ENCODE peak calls at places on chromosome 17, in four cellular contexts. W is AG08396, B is SW480, E is NCI-H1694 treated with DMSO at 0.1 percent for 48 hours. C is an unnamed sample.

GRCh38 chr17:56274491-56274890 is 121.2 kb downstream of the ANKFN1 start:
- DNase-seq in W (no peak), B (no peak), E (no peak), C (no peak)

GRCh38 chr17:13740692-13741091 is 139.0 kb upstream of the HS3ST3A1 start:
- DNase-seq in W (no peak), B (no peak), E (no peak), C (no peak)

GRCh38 chr17:81690549-81690948 is 6.7 kb downstream of the HGS start:
- DNase-seq in W (no peak), B (no peak), E (no peak), C (no peak)

GRCh38 chr17:7626956-7627249 is 718 bp downstream of the SAT2 start:
- DNase-seq in W (no peak), B (no peak), E (no peak), C (no peak)

GRCh38 chr17:62187681-62188080 is 122.6 kb upstream of the MED13 start:
- DNase-seq in W (no peak), B (no peak), E (no peak), C (no peak)

GRCh38 chr17:19331134-19331533 is 31.4 kb downstream of the B9D1 start:
- DNase-seq in W (peak), B (no peak), E (no peak), C (no peak)

GRCh38 chr17:79904865-79905264 is 65.6 kb upstream of the CBX4 start:
- DNase-seq in W (no peak), B (no peak), E (no peak), C (no peak)

GRCh38 chr17:76473541-76473985 is 6.2 kb downstream of the AANAT start:
- DNase-seq in W (peak), B (no peak), E (no peak), C (no peak)

GRCh38 chr17:80987941-80988461 is 3.6 kb upstream of the CHMP6 start:
- DNase-seq in W (no peak), B (no peak), E (no peak), C (no peak)

GRCh38 chr17:67491009-67491677 is 114.1 kb downstream of the PITPNC1 start:
- DNase-seq in W (peak), B (peak), E (no peak), C (no peak)

GRCh38 chr17:74842599-74843351 is 16.9 kb downstream of the GRIN2C start:
- DNase-seq in W (peak), B (no peak), E (peak), C (no peak)

GRCh38 chr17:3843935-3844516 is 2.0 kb downstream of the NCBP3 start:
- DNase-seq in W (no peak), B (peak), E (peak), C (peak)

GRCh38 chr17:17765359-17765758 is 71.4 kb downstream of the SREBF1 start:
- DNase-seq in W (no peak), B (no peak), E (no peak), C (no peak)

GRCh38 chr17:65195716-65196115 is 58.5 kb downstream of the RGS9 start:
- DNase-seq in W (no peak), B (no peak), E (no peak), C (no peak)

GRCh38 chr17:4249452-4250029 is 14.2 kb downstream of the ANKFY1 start:
- DNase-seq in W (peak), B (peak), E (peak), C (peak)

GRCh38 chr17:35344262-35344661 is 29.2 kb downstream of the SLFN11 start:
- DNase-seq in W (no peak), B (no peak), E (no peak), C (no peak)

GRCh38 chr17:48678141-48678971 is 44.0 kb downstream of the PRAC1 start:
- DNase-seq in W (peak), B (peak), E (peak), C (no peak)

GRCh38 chr17:58308173-58308984 is 20.2 kb downstream of the TSPOAP1 start:
- DNase-seq in W (no peak), B (no peak), E (no peak), C (no peak)

GRCh38 chr17:45584092-45585036 is 93.8 kb upstream of the PLEKHM1 start:
- DNase-seq in W (peak), B (peak), E (no peak), C (peak)

GRCh38 chr17:65532491-65532890 is 29.0 kb downstream of the AXIN2 start:
- DNase-seq in W (no peak), B (no peak), E (no peak), C (no peak)